ENCODE peak calls at places on chromosomes 2 and 18, in ten cellular contexts. T is memory B cell, H is fibroblast of the conjunctiva, R is EH, G is T follicular helper cell, J is NCI-H2081, F is foreskin fibroblast, M is midbrain, U is astrocyte of the spinal cord, W is neuronal stem cell. D is an unnamed sample.

GRCh38 chr2:103991591-103991990 is 862.3 kb upstream of the POU3F3 start:
- DNase-seq in M (no peak), H (no peak), G (no peak), U (no peak), W (no peak), R (no peak), J (no peak), T (no peak), F (no peak), D (no peak)

GRCh38 chr2:163852616-163853015 is 116.8 kb upstream of the FIGN start:
- DNase-seq in F (no peak), G (no peak), J (no peak), H (no peak), T (no peak), U (peak), W (no peak), R (no peak), M (no peak), D (peak)

GRCh38 chr2:69952336-69953115 is 8.9 kb downstream of the ASPRV1 start:
- DNase-seq in U (no peak), H (no peak), W (no peak), T (no peak), G (no peak), F (no peak), M (no peak), J (no peak), R (no peak), D (no peak)

GRCh38 chr2:36655456-36655855 is 41.1 kb upstream of the VIT start:
- DNase-seq in H (peak), U (peak), J (no peak), R (peak), F (peak), M (no peak), T (no peak), W (no peak), G (no peak), D (peak)

GRCh38 chr2:135664623-135665068 is 77.0 kb upstream of the UBXN4 start:
- DNase-seq in M (no peak), H (no peak), F (peak), W (no peak), J (peak), T (no peak), G (no peak), R (peak), U (peak), D (peak)

GRCh38 chr2:29290293-29291052 is 175.3 kb downstream of the CLIP4 start:
- DNase-seq in J (no peak), T (no peak), U (no peak), F (no peak), G (no peak), M (no peak), W (no peak), R (no peak), H (no peak), D (no peak)

GRCh38 chr18:8744656-8745055 is 39.3 kb downstream of the MTCL1 start:
- DNase-seq in U (no peak), G (peak), M (no peak), H (no peak), R (no peak), F (no peak), W (no peak), T (no peak), J (no peak), D (no peak)

GRCh38 chr2:85852979-85853498 is 35.8 kb downstream of the ST3GAL5 start:
- DNase-seq in R (peak), U (no peak), T (peak), J (no peak), H (no peak), W (no peak), G (peak), F (peak), M (no peak), D (no peak)

GRCh38 chr2:44098050-44098449 is 70.6 kb upstream of the PPM1B start:
- DNase-seq in U (no peak), M (no peak), G (no peak), H (no peak), F (no peak), W (no peak), T (no peak), R (no peak), J (no peak), D (no peak)

GRCh38 chr2:86441789-86442641 is 844 bp downstream of the KDM3A start:
- DNase-seq in U (peak), M (peak), J (peak), T (peak), R (peak), H (peak), W (peak), G (peak), F (peak), D (peak)

GRCh38 chr2:156466739-156467405 is 30.7 kb downstream of the GPD2 start:
- DNase-seq in M (peak), H (peak), T (no peak), R (peak), J (peak), G (no peak), W (no peak), U (peak), F (no peak), D (peak)

GRCh38 chr2:187547353-187547979 is 6.8 kb downstream of the TFPI start:
- DNase-seq in H (peak), W (no peak), G (no peak), U (peak), M (no peak), T (no peak), J (no peak), F (peak), R (peak), D (peak)

GRCh38 chr18:36176177-36176584 is 11.1 kb upstream of the MOCOS start:
- DNase-seq in H (no peak), T (no peak), R (no peak), G (no peak), U (no peak), J (no peak), W (no peak), M (no peak), F (no peak), D (peak)

GRCh38 chr2:40606862-40607261 is 155.0 kb upstream of the SLC8A1 start:
- DNase-seq in R (peak), T (no peak), M (no peak), H (no peak), J (no peak), W (no peak), F (no peak), U (peak), G (no peak), D (peak)

GRCh38 chr2:161965994-161966393 is 108.0 kb downstream of the DPP4 start:
- DNase-seq in H (no peak), W (no peak), G (no peak), M (no peak), U (peak), J (no peak), R (no peak), F (peak), T (no peak), D (peak)

GRCh38 chr2:74873678-74874640 is 40.0 kb downstream of the HK2 start:
- DNase-seq in R (no peak), F (no peak), J (no peak), U (no peak), T (no peak), H (no peak), M (no peak), G (no peak), W (no peak), D (no peak)

GRCh38 chr18:42706618-42707017 is 408.9 kb downstream of the RIT2 start:
- DNase-seq in U (no peak), J (peak), R (no peak), H (no peak), F (no peak), W (no peak), T (no peak), G (no peak), M (no peak), D (no peak)

GRCh38 chr18:79458131-79458838 is 62.6 kb downstream of the NFATC1 start:
- DNase-seq in J (no peak), F (no peak), U (peak), W (peak), G (no peak), M (peak), T (no peak), R (peak), H (no peak), D (peak)

D was measured in ELR.